ENCODE peak calls at places on chromosome 19, in four cellular contexts. W, X, U and Z are unnamed samples.

GRCh38 chr19:13234518-13234917 is 84.3 kb downstream of the IER2 start:
- DNase-seq in W (peak; percentile 75), X (peak; percentile 4), U (peak; percentile 51), Z (no peak)

GRCh38 chr19:53158119-53158656 is 665 bp downstream of the ZNF347 start:
- DNase-seq in W (peak; percentile 24), X (no peak), U (no peak), Z (no peak)

GRCh38 chr19:52331757-52332156 is 4.3 kb upstream of the ZNF610 start:
- DNase-seq in W (no peak), X (no peak), U (no peak), Z (no peak)

GRCh38 chr19:27792576-27793127 is 1420.3 kb downstream of the UQCRFS1 start:
- DNase-seq in W (no peak), X (no peak), U (no peak), Z (no peak)

GRCh38 chr19:36079389-36079788 is 24.7 kb downstream of the WDR62 start:
- DNase-seq in W (no peak), X (no peak), U (no peak), Z (no peak)

GRCh38 chr19:32891609-32892008 is 22.0 kb upstream of the SLC7A9 start:
- DNase-seq in W (no peak), X (no peak), U (no peak), Z (no peak)

GRCh38 chr19:46144756-46145155 is 3.3 kb upstream of the IGFL2 start:
- DNase-seq in W (no peak), X (no peak), U (peak; percentile 20), Z (no peak)

GRCh38 chr19:12098040-12098439 is 33.5 kb downstream of the ZNF844 start:
- DNase-seq in W (no peak), X (no peak), U (no peak), Z (no peak)

GRCh38 chr19:5090780-5091575 is 122.1 kb downstream of the KDM4B start:
- DNase-seq in W (no peak), X (no peak), U (no peak), Z (no peak)

GRCh38 chr19:801861-802496 is 4.7 kb downstream of the PTBP1 start:
- DNase-seq in W (no peak), X (no peak), U (no peak), Z (no peak)

GRCh38 chr19:11699931-11700794 is 38.6 kb downstream of the ZNF823 start:
- DNase-seq in W (no peak), X (peak; percentile 59), U (peak; percentile 14), Z (no peak)

GRCh38 chr19:738509-739128 is 12.3 kb upstream of the MISP start:
- DNase-seq in W (no peak), X (no peak), U (no peak), Z (no peak)

GRCh38 chr19:45613926-45614725 is 12.1 kb upstream of the GPR4 start:
- DNase-seq in W (no peak), X (peak; percentile 55), U (peak; percentile 89), Z (no peak)

GRCh38 chr19:51491586-51491985 is 10.0 kb downstream of the SIGLEC12 start:
- DNase-seq in W (no peak), X (no peak), U (no peak), Z (no peak)

GRCh38 chr19:30676990-30677679 is 305.0 kb downstream of the ZNF536 start:
- DNase-seq in W (no peak), X (no peak), U (no peak), Z (no peak)

GRCh38 chr19:6652214-6653094 is 17.5 kb downstream of the TNFSF14 start:
- DNase-seq in W (no peak), X (no peak), U (no peak), Z (no peak)

GRCh38 chr19:38734426-38735256 is 9.6 kb downstream of the CAPN12 start:
- DNase-seq in W (no peak), X (peak; percentile 28), U (peak; percentile 65), Z (no peak)

GRCh38 chr19:38538793-38539528 is 78.8 kb downstream of the MAP4K1 start:
- DNase-seq in W (no peak), X (no peak), U (no peak), Z (no peak)

GRCh38 chr19:1252221-1252817 is 3.9 kb downstream of the MIDN start:
- DNase-seq in W (no peak), X (peak; percentile 86), U (peak; percentile 85), Z (peak; percentile 95)

GRCh38 chr19:27887946-27888345 is 1325.0 kb downstream of the UQCRFS1 start:
- DNase-seq in W (no peak), X (no peak), U (no peak), Z (no peak)

GRCh38 chr19:51760811-51761356 is at the start of gene FPR2:
- DNase-seq in W (no peak), X (peak; percentile 78), U (no peak), Z (no peak)

GRCh38 chr19:58328999-58329398 is 2.2 kb downstream of the ZSCAN22 start:
- DNase-seq in W (no peak), X (peak; percentile 54), U (peak; percentile 44), Z (no peak)